ENCODE peak calls at places on chromosomes 11 and 22, in eight cellular contexts. T, F, S, Y, N, D, I and B are unnamed samples. For H3K4me1 and H3K9me3, the result is how much of the 10 kb centered on the place peaks cover.

GRCh38 chr11:115111066-115111465 is 393.1 kb downstream of the CADM1 start:
- DNase-seq in T (no peak), F (no peak), S (no peak), Y (no peak), N (no peak), D (no peak), I (no peak), B (no peak)

GRCh38 chr11:119148855-119149370 is at the start of gene ABCG4:
- DNase-seq in T (no peak), F (peak), S (peak), Y (peak), N (no peak), D (no peak), I (peak), B (no peak)

GRCh38 chr11:60831143-60831500 is 10.8 kb upstream of the CCDC86 start:
- DNase-seq in T (peak), F (peak), S (peak), Y (peak), N (peak), D (peak), I (peak), B (peak)

GRCh38 chr11:2270322-2271076 is at the start of gene ASCL2:
- DNase-seq in T (no peak), F (no peak), S (no peak), Y (no peak), N (peak), D (no peak), I (no peak), B (no peak)

GRCh38 chr11:73184953-73185671 is 33.0 kb upstream of the P2RY2 start:
- DNase-seq in T (no peak), F (peak), S (peak), Y (peak), N (peak), D (no peak), I (peak), B (peak)

GRCh38 chr11:67405196-67405567 is 1.3 kb downstream of the TBC1D10C start:
- DNase-seq in T (no peak), F (no peak), S (no peak), Y (no peak), N (peak), D (no peak), I (no peak), B (no peak)

GRCh38 chr11:108601150-108601549 is 7.6 kb upstream of the EXPH5 start:
- DNase-seq in T (no peak), F (no peak), S (no peak), Y (no peak), N (no peak), D (no peak), I (no peak), B (no peak)

GRCh38 chr11:64441127-64441526 is 82.2 kb downstream of the RPS6KA4 start:
- DNase-seq in T (no peak), F (no peak), S (no peak), Y (no peak), N (no peak), D (no peak), I (no peak), B (no peak)

GRCh38 chr22:32325416-32325801 is 32.3 kb upstream of the RFPL3 start:
- DNase-seq in T (no peak), F (no peak), S (no peak), Y (no peak), N (peak), D (no peak), I (no peak), B (no peak)

GRCh38 chr11:14418801-14419417 is 59.9 kb upstream of the RRAS2 start:
- DNase-seq in T (no peak), F (no peak), S (peak), Y (no peak), N (peak), D (no peak), I (peak), B (no peak)

GRCh38 chr22:48954781-48955311 is 872.8 kb downstream of the BRD1 start:
- DNase-seq in T (no peak), F (no peak), S (no peak), Y (no peak), N (no peak), D (no peak), I (no peak), B (no peak)

GRCh38 chr11:103927535-103927934 is 108.9 kb upstream of the DDI1 start:
- DNase-seq in T (no peak), F (no peak), S (no peak), Y (no peak), N (no peak), D (no peak), I (peak), B (no peak)

GRCh38 chr11:118211006-118211405 is 13.8 kb downstream of the JAML start:
- DNase-seq in T (no peak), F (no peak), S (peak), Y (peak), N (no peak), D (no peak), I (peak), B (no peak)

GRCh38 chr22:22168190-22168940 is 76.2 kb upstream of the VPREB1 start:
- DNase-seq in T (no peak), F (no peak), S (peak), Y (no peak), N (peak), D (no peak), I (peak), B (no peak)

GRCh38 chr11:44011797-44012196 is 36.0 kb upstream of the ACCSL start:
- DNase-seq in T (no peak), F (no peak), S (no peak), Y (no peak), N (peak), D (no peak), I (peak), B (no peak)

GRCh38 chr11:794013-794765 is 3.9 kb downstream of the SLC25A22 start:
- DNase-seq in T (no peak), F (no peak), S (no peak), Y (no peak), N (no peak), D (no peak), I (no peak), B (no peak)

GRCh38 chr11:133082453-133082781 is 449.9 kb downstream of the OPCML start:
- DNase-seq in T (peak), F (peak), S (no peak), Y (peak), N (no peak), D (no peak), I (peak), B (peak)

GRCh38 chr11:2116680-2117079 is 22.5 kb downstream of the IGF2 start:
- DNase-seq in T (no peak), F (no peak), S (no peak), Y (no peak), N (no peak), D (no peak), I (no peak), B (no peak)

GRCh38 chr11:74682731-74683278 is 48.4 kb downstream of the CHRDL2 start:
- DNase-seq in T (no peak), F (no peak), S (no peak), Y (no peak), N (no peak), D (no peak), I (no peak), B (no peak)

GRCh38 chr11:102934735-102935134 is 20.8 kb downstream of the MMP13 start:
- DNase-seq in T (no peak), F (no peak), S (no peak), Y (no peak), N (no peak), D (no peak), I (no peak), B (no peak)

GRCh38 chr22:19396934-19397728 is 34.4 kb downstream of the HIRA start:
- DNase-seq in T (no peak), F (no peak), S (no peak), Y (no peak), N (no peak), D (no peak), I (no peak), B (no peak)

GRCh38 chr11:118289411-118289810 is 15.1 kb upstream of the CD3E start:
- DNase-seq in T (no peak), F (no peak), S (no peak), Y (no peak), N (no peak), D (no peak), I (peak), B (no peak)

GRCh38 chr11:134120143-134120850 is 51.4 kb downstream of the JAM3 start:
- DNase-seq in T (no peak), F (peak), S (no peak), Y (no peak), N (peak), D (no peak), I (peak), B (peak)

GRCh38 chr11:66881436-66881835 is 24.6 kb downstream of the LRFN4 start:
- DNase-seq in T (no peak), F (no peak), S (no peak), Y (no peak), N (no peak), D (no peak), I (no peak), B (no peak)

GRCh38 chr11:128716661-128717210 is 22.9 kb downstream of the FLI1 start:
- DNase-seq in T (no peak), F (no peak), S (no peak), Y (no peak), N (peak), D (no peak), I (peak), B (no peak)

GRCh38 chr11:114080219-114080618 is 20.7 kb downstream of the ZBTB16 start:
- DNase-seq in T (no peak), F (peak), S (no peak), Y (no peak), N (peak), D (no peak), I (no peak), B (no peak)

GRCh38 chr11:17730608-17731462 is 3.7 kb upstream of the KCNC1 start:
- DNase-seq in T (peak), F (peak), S (peak), Y (peak), N (peak), D (peak), I (peak), B (peak)

GRCh38 chr11:36471577-36471976 is 38.5 kb downstream of the TRAF6 start:
- DNase-seq in T (no peak), F (no peak), S (no peak), Y (no peak), N (no peak), D (no peak), I (no peak), B (no peak)

GRCh38 chr22:39422721-39423120 is 23.1 kb downstream of the TAB1 start:
- DNase-seq in T (no peak), F (no peak), S (no peak), Y (no peak), N (no peak), D (no peak), I (no peak), B (no peak)

GRCh38 chr11:67401495-67402191 is at the start of gene PPP1CA:
- DNase-seq in T (peak), F (peak), S (peak), Y (peak), N (peak), D (peak), I (peak), B (peak)

GRCh38 chr22:46004105-46004866 is 27.3 kb upstream of the WNT7B start:
- DNase-seq in T (no peak), F (peak), S (no peak), Y (no peak), N (no peak), D (no peak), I (no peak), B (no peak)

GRCh38 chr11:69939551-69940245 is 120.5 kb upstream of the FGF3 start:
- DNase-seq in T (peak), F (peak), S (no peak), Y (no peak), N (no peak), D (no peak), I (no peak), B (peak)

GRCh38 chr11:62854013-62854824 is 14.8 kb upstream of the WDR74 start:
- DNase-seq in T (no peak), F (no peak), S (no peak), Y (no peak), N (no peak), D (no peak), I (no peak), B (no peak)

GRCh38 chr11:62850911-62851806 is 11.8 kb upstream of the WDR74 start:
- DNase-seq in T (no peak), F (no peak), S (peak), Y (no peak), N (no peak), D (no peak), I (no peak), B (no peak)

GRCh38 chr11:62853279-62853965 is 14.0 kb upstream of the WDR74 start:
- DNase-seq in T (no peak), F (no peak), S (no peak), Y (no peak), N (no peak), D (no peak), I (no peak), B (no peak)

GRCh38 chr11:62851807-62852522 is 12.6 kb upstream of the WDR74 start:
- DNase-seq in T (no peak), F (no peak), S (no peak), Y (no peak), N (no peak), D (no peak), I (no peak), B (no peak)

DNA sequence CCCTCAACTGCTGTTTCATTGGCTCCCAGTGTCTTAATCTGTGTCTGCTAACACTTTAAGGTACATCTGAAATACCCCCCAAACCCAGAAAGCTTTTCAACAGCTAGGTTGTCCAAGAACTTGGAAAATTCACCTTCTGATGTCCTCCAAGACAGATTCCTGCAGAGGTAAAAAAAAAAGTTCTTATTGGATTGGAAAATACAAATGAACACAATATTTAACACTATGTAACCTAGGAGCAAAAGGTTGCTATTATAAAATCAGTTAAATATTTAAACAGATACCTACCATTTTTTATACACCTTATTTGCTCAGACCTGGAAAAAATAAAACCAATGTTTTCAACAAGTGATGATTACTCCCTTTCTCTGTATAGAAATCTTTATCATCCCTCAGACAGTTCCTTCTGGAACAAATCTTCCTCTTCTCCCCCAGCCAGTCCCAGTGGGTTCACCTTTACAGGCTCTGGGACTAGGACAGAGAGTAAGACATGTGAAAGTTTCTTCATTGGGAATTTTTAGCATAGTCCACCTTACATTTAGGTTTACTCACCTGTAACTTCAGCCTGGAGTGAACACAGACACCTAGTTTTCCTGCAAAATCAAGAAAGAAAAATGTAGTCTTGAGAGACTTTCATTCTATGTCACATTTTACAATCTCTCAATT is 13.3 kb upstream of the WDR74 start:
- DNase-seq in T (no peak), F (no peak), S (no peak), Y (no peak), N (no peak), D (no peak), I (no peak), B (no peak)
- H3K4me3 ChIP-seq in T (no peak), F (no peak), S (peak), Y (no peak), N (no peak), D (no peak), I (peak), B (no peak)

GRCh38 chr11:33317662-33318061 is 60.5 kb downstream of the HIPK3 start:
- DNase-seq in T (no peak), F (no peak), S (no peak), Y (no peak), N (no peak), D (no peak), I (no peak), B (no peak)

GRCh38 chr11:33311680-33312079 is 54.5 kb downstream of the HIPK3 start:
- DNase-seq in T (no peak), F (no peak), S (no peak), Y (no peak), N (no peak), D (no peak), I (no peak), B (no peak)

GRCh38 chr11:33319965-33320813 is 63.0 kb downstream of the HIPK3 start:
- DNase-seq in T (no peak), F (no peak), S (no peak), Y (no peak), N (no peak), D (no peak), I (no peak), B (no peak)

GRCh38 chr11:33310720-33311500 is 53.7 kb downstream of the HIPK3 start:
- DNase-seq in T (no peak), F (no peak), S (peak), Y (no peak), N (no peak), D (no peak), I (peak), B (no peak)

GRCh38 chr11:33315822-33316221 is 58.6 kb downstream of the HIPK3 start:
- DNase-seq in T (no peak), F (no peak), S (no peak), Y (no peak), N (no peak), D (no peak), I (peak), B (no peak)
- H3K4me1 ChIP-seq in T (under half), F (half or more), S (under half), Y (under half), N (under half), D (half or more), I (under half), B (under half)

GRCh38 chr22:47294222-47294532 is 531.7 kb downstream of the TBC1D22A start:
- DNase-seq in T (no peak), F (no peak), S (no peak), Y (no peak), N (peak), D (no peak), I (peak), B (no peak)
- H3K9me3 ChIP-seq in T (under half), F (under half), S (under half), Y (under half), N (under half), D (under half), I (under half), B (under half)

DNA sequence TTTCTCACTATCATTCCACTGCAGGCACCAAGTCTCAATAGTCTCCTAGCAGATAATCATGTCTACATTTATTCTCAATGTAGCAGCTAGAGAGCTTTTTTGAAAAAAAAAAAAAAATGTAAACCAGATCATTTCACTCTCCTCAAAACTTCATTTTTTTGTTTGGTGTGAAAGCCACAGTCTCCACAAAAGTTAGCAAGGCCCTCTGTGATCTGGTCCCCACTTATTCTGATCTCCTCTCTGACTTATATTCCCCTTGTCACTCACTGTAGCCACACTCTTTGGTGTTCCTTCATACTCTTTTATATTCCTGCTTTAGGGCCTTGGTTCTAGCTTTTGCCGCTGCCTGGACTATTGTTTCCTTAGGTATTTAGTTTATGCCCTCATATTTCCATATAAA is 101.6 kb upstream of the RRM1 start:
- DNase-seq in T (no peak), F (no peak), S (no peak), Y (no peak), N (no peak), D (no peak), I (no peak), B (no peak)
- H3K4me3 ChIP-seq in T (no peak), F (no peak), S (no peak), Y (no peak), N (no peak), D (no peak), I (no peak), B (no peak)

GRCh38 chr22:50546326-50547230 is 879 bp downstream of the KLHDC7B start:
- DNase-seq in T (no peak), F (no peak), S (no peak), Y (no peak), N (no peak), D (no peak), I (no peak), B (no peak)
- H3K4me1 ChIP-seq in T (under half), F (under half), S (under half), Y (under half), N (under half), D (under half), I (under half), B (under half)